ENCODE peak calls at places on chromosomes 4 and X, in six cellular contexts. L is adrenal gland, P is A549, N is NB4, C is IMR-90, Y is testis. Q is an unnamed sample.

GRCh38 chr4:169270810-169271691 is at the start of gene SH3RF1:
- DNase-seq in L (peak), P (peak), Y (peak), C (peak), N (peak), Q (peak)

GRCh38 chrX:153687121-153688039 is at the start of gene SLC6A8:
- DNase-seq in L (peak), P (peak), N (peak), Y (peak), C (peak), Q (peak)

GRCh38 chr4:34771632-34772031 is 1472.7 kb downstream of the ARAP2 start:
- DNase-seq in P (no peak), N (no peak), Y (no peak), L (no peak), C (no peak), Q (no peak)

GRCh38 chrX:134542485-134542884 is 82.5 kb downstream of the HPRT1 start:
- DNase-seq in N (peak), Y (peak), P (no peak), C (peak), L (no peak), Q (no peak)

GRCh38 chrX:155094468-155095061 is 23.3 kb downstream of the BRCC3 start:
- DNase-seq in C (peak), L (no peak), Y (no peak), P (no peak), N (peak), Q (peak)

GRCh38 chrX:108160309-108160708 is 68.7 kb downstream of the ATG4A start:
- DNase-seq in C (no peak), L (no peak), P (no peak), N (no peak), Y (no peak), Q (no peak)

GRCh38 chr4:105461221-105462041 is 12.4 kb downstream of the PPA2 start:
- DNase-seq in L (no peak), Y (no peak), P (no peak), C (no peak), N (peak), Q (peak)

GRCh38 chr4:173547889-173548288 is 17.9 kb upstream of the HAND2 start:
- DNase-seq in C (no peak), P (no peak), Y (no peak), N (peak), L (no peak), Q (no peak)

GRCh38 chr4:71065991-71066390 is 72.5 kb downstream of the DCK start:
- DNase-seq in N (no peak), Y (no peak), C (no peak), L (no peak), P (no peak), Q (no peak)

GRCh38 chrX:50088645-50089044 is 112.2 kb downstream of the AKAP4 start:
- DNase-seq in C (no peak), P (no peak), Y (no peak), N (no peak), L (no peak), Q (no peak)

GRCh38 chr4:147160908-147161513 is 215.3 kb upstream of the TTC29 start:
- DNase-seq in N (peak), C (peak), P (peak), Y (peak), L (no peak), Q (peak)

GRCh38 chr4:133592106-133592505 is 443.0 kb downstream of the PCDH10 start:
- DNase-seq in L (no peak), Y (no peak), P (no peak), N (no peak), C (no peak), Q (no peak)

GRCh38 chrX:65990702-65991101 is 49.2 kb downstream of the VSIG4 start:
- DNase-seq in N (peak), P (no peak), Y (no peak), C (no peak), L (no peak), Q (no peak)

GRCh38 chr4:112910109-112910736 is 139.2 kb upstream of the ANK2 start:
- DNase-seq in P (no peak), C (peak), L (no peak), N (no peak), Y (no peak), Q (no peak)

GRCh38 chr4:5361968-5362367 is 310.7 kb downstream of the STK32B start:
- DNase-seq in Y (no peak), C (peak), P (no peak), N (peak), L (no peak), Q (peak)

GRCh38 chr4:174437324-174437723 is 85.0 kb downstream of the HPGD start:
- DNase-seq in L (no peak), P (peak), C (peak), Y (no peak), N (no peak), Q (no peak)

GRCh38 chr4:742742-743311 is 37.2 kb downstream of the PCGF3 start:
- DNase-seq in N (peak), C (peak), L (peak), Y (peak), P (peak), Q (peak)

GRCh38 chrX:12497832-12498591 is 293.2 kb upstream of the PRPS2 start:
- DNase-seq in Y (peak), N (peak), L (no peak), C (no peak), P (peak), Q (no peak)

GRCh38 chr4:132056466-132056865 is 1092.6 kb upstream of the PCDH10 start:
- DNase-seq in L (no peak), C (peak), Y (no peak), P (no peak), N (no peak), Q (no peak)

GRCh38 chr4:119211856-119212250 is 660 bp upstream of the USP53 start:
- DNase-seq in P (no peak), L (no peak), C (no peak), N (no peak), Y (no peak), Q (no peak)

GRCh38 chrX:152136312-152136711 is 2.1 kb downstream of the MAGEA10 start:
- DNase-seq in N (peak), C (no peak), Y (no peak), P (no peak), L (no peak), Q (no peak)

GRCh38 chrX:147848009-147848408 is 63.7 kb upstream of the FMR1 start:
- DNase-seq in N (no peak), P (no peak), L (no peak), C (no peak), Y (peak), Q (no peak)

GRCh38 chrX:134782796-134783195 is 124.5 kb upstream of the PLAC1 start:
- DNase-seq in C (peak), Y (no peak), N (peak), L (no peak), P (no peak), Q (peak)

GRCh38 chr4:163166041-163166579 is 580 bp downstream of the NAF1 start:
- DNase-seq in L (peak), P (peak), N (peak), C (peak), Y (peak), Q (peak)

GRCh38 chr4:103052145-103052544 is 24.4 kb downstream of the SLC9B2 start:
- DNase-seq in P (no peak), Y (no peak), L (no peak), C (no peak), N (no peak), Q (no peak)

GRCh38 chrX:18793601-18794089 is 86.2 kb downstream of the PPEF1 start:
- DNase-seq in C (no peak), L (no peak), N (peak), Y (no peak), P (peak), Q (no peak)

GRCh38 chr4:99816611-99817309 is at the start of gene DAPP1:
- DNase-seq in N (peak), C (no peak), Y (no peak), L (no peak), P (no peak), Q (no peak)

GRCh38 chr4:71184195-71184781 is 154.5 kb upstream of the SLC4A4 start:
- DNase-seq in P (peak), C (peak), L (peak), Y (peak), N (peak), Q (peak)

GRCh38 chrX:134949271-134949670 is 41.5 kb upstream of the SMIM10 start:
- DNase-seq in Y (no peak), L (no peak), N (no peak), C (peak), P (peak), Q (no peak)

GRCh38 chr4:121155893-121156292 is 8.2 kb downstream of the TNIP3 start:
- DNase-seq in L (no peak), C (peak), P (peak), Y (no peak), N (peak), Q (no peak)

GRCh38 chrX:27915617-27916016 is 65.6 kb downstream of the DCAF8L1 start:
- DNase-seq in P (no peak), Y (no peak), C (peak), L (no peak), N (peak), Q (no peak)

GRCh38 chrX:46814966-46815365 is 21.9 kb upstream of the RP2 start:
- DNase-seq in L (no peak), N (no peak), C (no peak), Y (no peak), P (no peak), Q (no peak)

GRCh38 chr4:73311428-73311827 is 52.8 kb upstream of the ANKRD17 start:
- DNase-seq in N (peak), Y (no peak), C (peak), P (no peak), L (no peak), Q (no peak)

DNA sequence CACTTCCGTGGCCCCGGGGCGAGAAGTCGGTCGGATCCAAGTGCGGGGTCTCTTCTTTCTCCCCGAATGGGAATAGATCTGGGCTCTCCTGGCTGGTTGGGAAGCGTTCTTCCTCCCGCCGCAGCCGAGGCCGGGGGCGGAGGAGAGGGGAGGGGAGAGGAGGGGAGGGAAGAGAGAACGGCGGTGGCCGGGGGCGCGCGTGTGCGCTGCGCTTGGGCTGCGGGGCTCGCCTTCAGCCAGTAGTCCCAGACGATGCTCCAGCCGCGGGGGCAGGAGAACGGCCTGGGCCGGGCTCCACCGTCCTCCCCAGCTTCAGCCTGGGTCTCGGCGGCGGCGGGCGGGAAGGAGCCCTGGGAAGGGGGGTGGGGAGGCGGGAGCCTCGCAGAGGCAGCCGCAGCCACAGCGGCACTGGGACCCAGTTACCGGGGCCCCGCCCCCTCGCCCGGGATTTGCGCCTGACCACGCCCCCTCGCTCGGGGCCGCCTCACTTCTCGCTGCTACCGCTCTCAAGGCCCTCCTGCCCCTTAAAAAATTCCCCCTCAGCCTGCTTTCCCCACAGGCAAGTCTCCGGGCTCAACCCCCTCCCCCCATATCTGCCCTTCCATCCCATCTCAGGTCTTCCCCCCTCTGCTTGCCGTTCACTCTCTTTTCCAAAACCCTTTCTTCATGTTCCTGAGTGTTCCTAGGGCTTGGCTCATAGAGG is at the start of gene FGD1:
- DNase-seq in P (peak), C (peak), N (peak), Y (peak), L (peak), Q (peak)
- TF ChIP-seq POLR2A in P (no peak), C (no peak), N (no peak), Y (no peak), L (peak), Q (no peak)

DNA sequence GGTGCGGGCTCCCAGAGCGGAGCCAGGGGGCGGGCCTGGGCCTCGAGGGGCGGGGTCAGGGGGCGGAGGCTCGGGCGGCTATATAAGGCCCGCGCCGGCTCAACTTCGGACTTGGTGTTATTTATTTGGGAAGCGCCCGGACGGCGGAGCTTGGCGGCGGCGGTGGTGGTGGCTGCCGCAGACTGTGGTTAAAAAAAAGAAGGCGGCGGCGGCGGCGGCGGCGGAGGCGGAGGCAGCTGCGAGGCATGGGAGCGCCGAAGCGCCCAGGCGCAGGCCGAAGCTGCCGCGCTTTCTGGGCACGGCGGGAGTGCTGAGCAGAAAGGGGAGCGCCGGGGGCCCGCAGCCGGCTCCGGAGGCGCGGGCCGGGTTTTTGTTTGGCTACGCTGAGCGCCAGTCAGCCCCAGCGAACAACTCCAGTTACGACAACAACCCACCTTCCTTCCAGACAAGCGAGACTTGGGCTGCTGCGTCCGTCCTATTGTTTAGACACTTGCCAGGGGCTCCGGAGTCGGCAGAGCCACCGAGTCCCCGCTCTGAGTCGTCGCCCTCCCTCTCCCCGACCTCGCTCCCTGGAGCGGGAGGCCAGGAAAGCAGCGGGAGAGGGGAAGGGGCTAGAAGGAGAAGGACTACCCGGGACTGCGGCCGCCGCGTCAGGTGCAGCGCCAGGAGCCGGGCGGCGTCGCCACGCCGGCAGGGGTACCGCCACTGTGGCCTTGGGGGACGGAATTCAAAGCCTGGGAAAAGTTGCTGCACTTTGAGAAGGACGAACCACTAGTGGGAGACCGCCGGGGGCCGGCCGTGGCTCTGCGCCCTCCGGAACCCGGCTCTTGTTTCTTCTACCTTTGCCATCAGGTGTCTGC is at the start of gene SLIT2:
- DNase-seq in P (peak), C (peak), Y (peak), L (peak), N (peak), Q (peak)
- TF ChIP-seq POLR2A in P (no peak), C (peak), Y (peak), L (peak), N (no peak), Q (no peak)

GRCh38 chrX:136185409-136186022 is 38.2 kb downstream of the FHL1 start:
- DNase-seq in L (no peak), Y (no peak), C (peak), N (no peak), P (peak), Q (no peak)
- TF ChIP-seq POLR2A in L (peak), Y (no peak), C (no peak), N (no peak), P (no peak), Q (no peak)

DNA sequence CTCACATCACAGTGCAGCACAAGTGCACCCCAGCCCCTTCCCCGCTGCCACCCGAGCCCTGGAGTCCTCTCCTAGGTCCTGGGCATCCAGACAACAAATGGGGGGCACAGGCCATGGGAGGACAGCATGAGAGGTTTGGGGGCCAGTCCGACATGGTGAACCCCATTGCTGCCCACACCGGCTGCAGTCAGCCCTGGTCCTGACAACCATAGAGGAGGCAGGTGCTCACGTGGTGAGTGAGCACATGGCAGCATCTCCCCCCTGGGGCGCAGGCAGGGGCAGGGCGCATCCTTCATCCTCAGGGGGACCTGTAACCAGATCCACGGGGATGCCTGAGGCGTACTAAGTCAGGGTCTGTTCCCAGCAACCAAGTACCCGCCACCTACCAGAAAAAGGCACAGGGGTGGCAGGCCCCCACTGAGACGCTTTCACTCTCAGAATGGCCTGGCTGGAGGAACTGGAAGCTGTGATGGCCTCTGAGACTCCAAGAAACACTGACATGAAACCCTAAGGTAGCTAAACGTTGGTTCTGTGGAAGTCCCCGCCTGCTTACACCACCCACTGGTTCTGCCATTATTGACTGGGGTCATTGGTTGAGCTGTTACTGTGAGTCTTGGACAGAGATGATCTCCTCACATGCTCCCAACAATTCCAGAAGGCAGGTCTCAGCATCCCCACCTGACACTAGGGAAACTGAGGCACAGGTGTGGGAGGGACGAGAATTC is 6.5 kb downstream of the ZFYVE28 start:
- DNase-seq in C (no peak), P (no peak), N (no peak), L (no peak), Y (no peak), Q (no peak)
- TF ChIP-seq POLR2A in C (no peak), P (no peak), N (no peak), L (no peak), Y (no peak), Q (no peak)

DNA sequence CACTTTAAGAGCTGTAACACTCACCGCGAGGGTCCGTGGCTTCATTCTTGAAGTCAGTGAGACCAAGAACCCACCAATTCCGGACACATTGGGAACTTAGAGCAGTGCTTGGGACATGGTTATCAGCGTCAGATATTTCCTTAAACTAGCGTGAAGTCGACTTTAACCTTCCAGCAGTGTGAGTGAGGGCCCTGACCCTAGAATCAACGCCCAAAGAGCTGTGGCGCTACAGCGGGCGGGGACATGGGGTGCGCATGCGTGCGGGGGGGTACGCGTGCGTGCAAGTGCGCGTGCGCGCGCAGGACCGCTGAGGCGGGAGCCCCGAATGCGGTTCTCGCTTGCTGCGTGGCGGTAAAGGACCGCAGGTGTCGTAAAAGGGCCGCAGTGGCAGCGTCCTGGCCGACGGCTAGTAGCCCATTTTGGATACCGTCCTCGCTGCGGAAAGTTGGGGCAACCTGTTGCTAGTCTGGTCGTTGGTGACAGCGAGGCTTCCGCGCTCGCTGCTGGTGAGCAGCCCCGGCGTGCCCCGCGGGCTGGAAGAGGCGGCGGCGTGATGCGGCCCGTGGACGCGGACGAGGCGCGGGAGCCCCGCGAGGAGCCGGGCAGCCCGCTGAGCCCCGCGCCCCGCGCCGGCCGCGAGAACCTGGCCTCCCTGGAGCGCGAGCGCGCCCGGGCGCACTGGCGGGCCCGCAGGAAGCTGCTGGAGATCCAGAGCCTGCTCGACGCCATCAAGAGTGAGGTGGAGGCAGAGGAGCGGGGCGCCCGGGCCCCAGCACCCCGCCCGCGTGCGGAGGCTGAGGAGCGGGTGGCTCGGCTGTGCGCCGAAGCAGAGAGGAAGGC is 19.8 kb upstream of the S100P start:
- DNase-seq in Y (peak), C (peak), L (peak), P (peak), N (peak), Q (peak)
- TF ChIP-seq POLR2A in Y (no peak), C (no peak), L (peak), P (peak), N (peak), Q (peak)

Q was measured in erythroblast.